ENCODE peak calls at places on chromosomes 12 and 14, in nine cellular contexts. M is central memory CD4-positive, alpha-beta T cell; Y is GM12865; F is AG04449; S is EH; J is CD4-positive, CD25-positive, alpha-beta regulatory T cell; V is cortex of kidney; A is foreskin fibroblast; T is activated gamma-delta T cell. E is an unnamed sample.

GRCh38 chr12:75690556-75690955 is 179.1 kb upstream of the KRR1 start:
- DNase-seq in M (no peak), Y (no peak), F (peak), S (peak), J (no peak), V (no peak), A (peak), T (no peak), E (no peak)

GRCh38 chr14:92880851-92881250 is 42.1 kb upstream of the CHGA start:
- DNase-seq in M (no peak), Y (no peak), F (peak), S (peak), J (no peak), V (no peak), A (peak), T (no peak), E (peak)

GRCh38 chr14:39593339-39593738 is 161.1 kb upstream of the FBXO33 start:
- DNase-seq in M (no peak), Y (no peak), F (no peak), S (no peak), J (no peak), V (no peak), A (no peak), T (no peak), E (no peak)

GRCh38 chr14:50772361-50772760 is 58.6 kb downstream of the NIN start:
- DNase-seq in M (no peak), Y (no peak), F (no peak), S (peak), J (no peak), V (no peak), A (peak), T (no peak), E (no peak)

GRCh38 chr12:12645485-12645884 is 33.8 kb downstream of the CREBL2 start:
- DNase-seq in M (peak), Y (peak), F (no peak), S (peak), J (peak), V (no peak), A (no peak), T (no peak), E (peak)

GRCh38 chr14:102373110-102373509 is 10.4 kb downstream of the TECPR2 start:
- DNase-seq in M (no peak), Y (peak), F (no peak), S (no peak), J (no peak), V (no peak), A (no peak), T (no peak), E (no peak)

GRCh38 chr14:76467843-76468242 is 91.9 kb downstream of the ESRRB start:
- DNase-seq in M (no peak), Y (no peak), F (no peak), S (no peak), J (no peak), V (no peak), A (no peak), T (no peak), E (no peak)

GRCh38 chr12:96452271-96452922 is 37.0 kb upstream of the CFAP54 start:
- DNase-seq in M (no peak), Y (no peak), F (no peak), S (peak), J (no peak), V (no peak), A (no peak), T (no peak), E (no peak)

GRCh38 chr12:8678661-8679111 is 16.1 kb upstream of the MFAP5 start:
- DNase-seq in M (no peak), Y (no peak), F (peak), S (peak), J (no peak), V (no peak), A (no peak), T (no peak), E (no peak)